ENCODE peak calls at places on chromosomes 6 and 20, in nine cellular contexts. R is CD8-positive, alpha-beta memory T cell; O is heart left ventricle; W is PC-3; U is breast epithelium; P is cardiac muscle cell; C is adrenal gland; T is right atrium auricular region; M is neural progenitor cell. A is an unnamed sample.

GRCh38 chr6:73513496-73513854 is 7.4 kb downstream of the EEF1A1 start:
- DNase-seq in U (no peak), M (no peak), O (no peak), W (peak; percentile 26), T (no peak), P (peak; percentile 29), R (no peak), C (no peak), A (no peak)

GRCh38 chr6:113701552-113702254 is 155.4 kb upstream of the MARCKS start:
- DNase-seq in O (no peak), U (no peak), P (peak; percentile 50), M (no peak), W (no peak), T (no peak), C (no peak), R (no peak), A (no peak)

GRCh38 chr6:37741757-37742400 is 44.2 kb upstream of the MDGA1 start:
- DNase-seq in T (no peak), R (no peak), M (peak; percentile 56), C (no peak), P (peak; percentile 27), W (no peak), U (no peak), O (peak; percentile 32), A (peak; percentile 19)

GRCh38 chr6:42260424-42260888 is 42.8 kb upstream of the MRPS10 start:
- DNase-seq in W (no peak), T (no peak), C (no peak), O (no peak), U (no peak), M (no peak), P (no peak), R (no peak), A (no peak)

GRCh38 chr6:7258231-7258763 is 54.7 kb downstream of the SSR1 start:
- DNase-seq in U (no peak), C (peak; percentile 4), W (no peak), T (no peak), R (no peak), M (no peak), P (no peak), O (no peak), A (no peak)

GRCh38 chr6:62283828-62284411 is 2.1 kb downstream of the KHDRBS2 start:
- DNase-seq in M (peak; percentile 50), R (no peak), T (no peak), C (peak; percentile 22), O (no peak), P (peak; percentile 4), W (peak; percentile 57), U (no peak), A (no peak)

GRCh38 chr6:168330403-168330802 is 10.8 kb upstream of the DACT2 start:
- DNase-seq in T (no peak), P (no peak), M (no peak), R (no peak), U (no peak), C (no peak), O (no peak), W (no peak), A (no peak)

GRCh38 chr6:76831299-76831698 is 632.0 kb downstream of the HTR1B start:
- DNase-seq in W (no peak), M (no peak), T (no peak), P (no peak), O (no peak), R (no peak), U (no peak), C (no peak), A (no peak)

GRCh38 chr20:63740070-63740500 is 509 bp downstream of the SLC2A4RG start:
- DNase-seq in C (peak; percentile 45), O (peak; percentile 67), U (no peak), W (peak; percentile 54), P (peak; percentile 46), T (no peak), M (peak; percentile 85), R (peak; percentile 67), A (peak; percentile 55)

GRCh38 chr6:35544748-35545361 is 32.2 kb upstream of the TULP1 start:
- DNase-seq in T (no peak), P (no peak), R (no peak), C (no peak), M (no peak), W (peak; percentile 53), U (no peak), O (no peak), A (no peak)

GRCh38 chr6:149859368-149859767 is 4.8 kb downstream of the LRP11 start:
- DNase-seq in M (no peak), R (no peak), T (no peak), P (peak; percentile 84), U (no peak), C (no peak), W (no peak), O (no peak), A (no peak)

GRCh38 chr20:46530640-46531039 is 17.3 kb upstream of the ZNF334 start:
- DNase-seq in C (no peak), O (no peak), M (no peak), R (no peak), W (no peak), T (no peak), P (no peak), U (no peak), A (no peak)

GRCh38 chr6:107098436-107099307 is 16.6 kb downstream of the BEND3 start:
- DNase-seq in T (no peak), O (no peak), R (no peak), W (no peak), M (no peak), U (no peak), C (no peak), P (no peak), A (no peak)

GRCh38 chr6:154543638-154544037 is 33.2 kb upstream of the CNKSR3 start:
- DNase-seq in O (no peak), R (no peak), U (no peak), C (no peak), W (no peak), P (peak; percentile 11), M (no peak), T (no peak), A (no peak)

GRCh38 chr6:116695398-116695797 is 14.4 kb downstream of the KPNA5 start:
- DNase-seq in U (no peak), M (no peak), T (no peak), W (no peak), O (no peak), P (no peak), C (no peak), R (no peak), A (no peak)

GRCh38 chr6:138455746-138456392 is 43.4 kb downstream of the NHSL1 start:
- DNase-seq in O (no peak), C (no peak), U (no peak), T (no peak), M (no peak), R (no peak), W (peak; percentile 87), P (peak; percentile 11), A (no peak)

GRCh38 chr6:150573041-150573681 is 26.5 kb upstream of the PLEKHG1 start:
- DNase-seq in P (no peak), O (peak; percentile 62), R (no peak), T (no peak), M (peak; percentile 52), W (no peak), U (no peak), C (peak; percentile 13), A (peak; percentile 21)

GRCh38 chr6:31794294-31794865 is 1.2 kb downstream of the VARS1 start:
- DNase-seq in O (no peak), U (no peak), P (peak; percentile 52), W (peak; percentile 35), C (no peak), T (no peak), M (peak; percentile 70), R (no peak), A (no peak)

GRCh38 chr20:3730803-3731370 is 1.6 kb upstream of the HSPA12B start:
- DNase-seq in C (no peak), P (no peak), T (no peak), R (no peak), O (peak; percentile 23), U (no peak), W (no peak), M (no peak), A (no peak)

GRCh38 chr20:20782747-20783146 is 70.3 kb upstream of the RALGAPA2 start:
- DNase-seq in R (no peak), W (no peak), U (no peak), P (no peak), C (no peak), M (no peak), O (no peak), T (no peak), A (no peak)
- H3K4me1 ChIP-seq in R (no peaks in the 10 kb centered on the region), W (no peaks in the 10 kb centered on the region), U (peaks cover 5% of the 10 kb centered on the region), P (no peaks in the 10 kb centered on the region), C (peaks cover 4% of the 10 kb centered on the region), M (no peaks in the 10 kb centered on the region), O (no peaks in the 10 kb centered on the region), T (peaks cover 40% of the 10 kb centered on the region), A (peaks cover 41% of the 10 kb centered on the region)

GRCh38 chr20:33668791-33669155 is 2.0 kb downstream of the ACTL10 start:
- DNase-seq in T (no peak), R (no peak), U (no peak), W (no peak), M (no peak), P (no peak), O (no peak), C (no peak), A (peak; percentile 10)
- H3K4me1 ChIP-seq in T (peaks cover 64% of the 10 kb centered on the region), R (peaks cover 35% of the 10 kb centered on the region), U (peaks cover 4% of the 10 kb centered on the region), W (peaks cover 30% of the 10 kb centered on the region), M (peaks cover 16% of the 10 kb centered on the region), P (peaks cover 19% of the 10 kb centered on the region), O (peaks cover 3% of the 10 kb centered on the region), C (peaks cover 39% of the 10 kb centered on the region), A (peaks cover 83% of the 10 kb centered on the region)

GRCh38 chr6:124073820-124074587 is 270.3 kb downstream of the NKAIN2 start:
- DNase-seq in W (no peak), P (no peak), O (no peak), T (no peak), R (no peak), C (no peak), M (no peak), U (no peak), A (no peak)
- H3K4me1 ChIP-seq in W (no peaks in the 10 kb centered on the region), P (peaks cover 14% of the 10 kb centered on the region), O (no peaks in the 10 kb centered on the region), T (peaks cover 5% of the 10 kb centered on the region), R (no peaks in the 10 kb centered on the region), C (no peaks in the 10 kb centered on the region), M (peaks cover 23% of the 10 kb centered on the region), U (no peaks in the 10 kb centered on the region), A (no peaks in the 10 kb centered on the region)

GRCh38 chr6:157861184-157861583 is 38.1 kb downstream of the SNX9 start:
- DNase-seq in W (no peak), M (no peak), R (no peak), U (no peak), O (no peak), P (no peak), C (peak; percentile 45), T (no peak), A (no peak)

GRCh38 chr6:157861814-157862213 is 38.8 kb downstream of the SNX9 start:
- DNase-seq in R (no peak), U (no peak), C (no peak), M (no peak), T (no peak), W (peak; percentile 20), P (peak; percentile 62), O (no peak), A (no peak)

GRCh38 chr6:157864185-157864761 is 41.2 kb downstream of the SNX9 start:
- DNase-seq in R (no peak), U (no peak), W (no peak), T (no peak), C (no peak), O (no peak), M (no peak), P (no peak), A (no peak)

GRCh38 chr6:157859775-157860504 is 36.9 kb downstream of the SNX9 start:
- DNase-seq in W (peak; percentile 4), C (no peak), P (no peak), U (no peak), R (no peak), M (no peak), T (no peak), O (no peak), A (no peak)

GRCh38 chr6:157860505-157860991 is 37.5 kb downstream of the SNX9 start:
- DNase-seq in O (no peak), U (no peak), R (no peak), C (no peak), P (no peak), W (peak; percentile 6), T (no peak), M (no peak), A (no peak)
- H3K4me1 ChIP-seq in O (no peaks in the 10 kb centered on the region), U (no peaks in the 10 kb centered on the region), R (peaks cover 28% of the 10 kb centered on the region), C (peaks cover 21% of the 10 kb centered on the region), P (peaks cover 23% of the 10 kb centered on the region), W (peaks cover 6% of the 10 kb centered on the region), T (peaks cover 40% of the 10 kb centered on the region), M (peaks cover 10% of the 10 kb centered on the region), A (peaks cover 61% of the 10 kb centered on the region)

A was measured in left ventricle myocardium inferior.